ENCODE peak calls at places on chromosomes 7 and 10, in six cellular contexts. K is pons, Q is NCI-H82, O is NCI-H1694 treated with DMSO at 0.1 percent for 48 hours, L is B cell, E is GM20000. Y is an unnamed sample.

GRCh38 chr10:49295297-49295696 is 3.7 kb upstream of the C10orf71 start:
- DNase-seq in K (no peak), Q (no peak), O (no peak), L (no peak), E (no peak), Y (no peak)

GRCh38 chr7:96327429-96327828 is 5.5 kb upstream of the SLC25A13 start:
- DNase-seq in K (no peak), Q (peak), O (peak), L (no peak), E (no peak), Y (no peak)

GRCh38 chr10:26335574-26336093 is 102.5 kb upstream of the APBB1IP start:
- DNase-seq in K (no peak), Q (no peak), O (no peak), L (peak), E (peak), Y (no peak)

GRCh38 chr10:117327262-117327661 is 48.0 kb downstream of the PDZD8 start:
- DNase-seq in K (no peak), Q (no peak), O (no peak), L (no peak), E (no peak), Y (no peak)

GRCh38 chr7:3893151-3893788 is 592.2 kb downstream of the SDK1 start:
- DNase-seq in K (no peak), Q (no peak), O (no peak), L (no peak), E (no peak), Y (no peak)

GRCh38 chr10:987635-987905 is 664 bp upstream of the GTPBP4 start:
- DNase-seq in K (no peak), Q (no peak), O (no peak), L (no peak), E (no peak), Y (no peak)

GRCh38 chr7:137411446-137411845 is 67.9 kb upstream of the PTN start:
- DNase-seq in K (no peak), Q (no peak), O (no peak), L (no peak), E (no peak), Y (no peak)

GRCh38 chr7:94367940-94368339 is 26.8 kb upstream of the COL1A2 start:
- DNase-seq in K (no peak), Q (no peak), O (no peak), L (no peak), E (no peak), Y (no peak)

GRCh38 chr7:27097686-27098492 is 2.1 kb upstream of the HOXA1 start:
- DNase-seq in K (no peak), Q (no peak), O (no peak), L (peak), E (peak), Y (no peak)